ENCODE peak calls at places on chromosomes 1 and 21, in nine cellular contexts. One of them, this sample, is unnamed.

GRCh38 chr1:109882288-109883245 is 28.1 kb upstream of the CSF1 start:
- DNase-seq in activated B cell treated with CpG ODN at 0.5 μM for 24 hours: no peak
- DNase-seq in fibroblast of villous mesenchyme: no peak
- DNase-seq in HEK293T: no peak
- DNase-seq in non-pigmented ciliary epithelial cell: no peak
- DNase-seq in HCT116: no peak
- DNase-seq in HTR-8/SVneo: no peak
- DNase-seq in HuH-7: no peak
- DNase-seq in NCI-H460: no peak
- DNase-seq in this sample: no peak

GRCh38 chr1:240487493-240487892 is 124.5 kb downstream of the GREM2 start:
- DNase-seq in NCI-H460: no peak
- DNase-seq in HuH-7: no peak
- DNase-seq in fibroblast of villous mesenchyme: no peak
- DNase-seq in HCT116: no peak
- DNase-seq in activated B cell treated with CpG ODN at 0.5 μM for 24 hours: no peak
- DNase-seq in HEK293T: no peak
- DNase-seq in HTR-8/SVneo: no peak
- DNase-seq in non-pigmented ciliary epithelial cell: no peak
- DNase-seq in this sample: no peak

GRCh38 chr1:17857109-17857499 is 102.0 kb downstream of the ACTL8 start:
- DNase-seq in activated B cell treated with CpG ODN at 0.5 μM for 24 hours: no peak
- DNase-seq in fibroblast of villous mesenchyme: no peak
- DNase-seq in non-pigmented ciliary epithelial cell: no peak
- DNase-seq in HuH-7: no peak
- DNase-seq in NCI-H460: no peak
- DNase-seq in HCT116: no peak
- DNase-seq in HEK293T: no peak
- DNase-seq in HTR-8/SVneo: no peak
- DNase-seq in this sample: no peak

GRCh38 chr1:179229214-179230140 is at the start of gene ABL2:
- DNase-seq in HuH-7: peak
- DNase-seq in fibroblast of villous mesenchyme: peak
- DNase-seq in HTR-8/SVneo: peak
- DNase-seq in NCI-H460: no peak
- DNase-seq in HEK293T: peak
- DNase-seq in HCT116: peak
- DNase-seq in non-pigmented ciliary epithelial cell: no peak
- DNase-seq in activated B cell treated with CpG ODN at 0.5 μM for 24 hours: peak
- DNase-seq in this sample: no peak

GRCh38 chr21:42305707-42306147 is 9.5 kb downstream of the TFF3 start:
- DNase-seq in HTR-8/SVneo: no peak
- DNase-seq in non-pigmented ciliary epithelial cell: no peak
- DNase-seq in NCI-H460: no peak
- DNase-seq in HCT116: no peak
- DNase-seq in activated B cell treated with CpG ODN at 0.5 μM for 24 hours: peak
- DNase-seq in HEK293T: no peak
- DNase-seq in HuH-7: no peak
- DNase-seq in fibroblast of villous mesenchyme: no peak
- DNase-seq in this sample: no peak

GRCh38 chr21:43981151-43981870 is 30.8 kb upstream of the TRAPPC10 start:
- DNase-seq in NCI-H460: no peak
- DNase-seq in HuH-7: no peak
- DNase-seq in activated B cell treated with CpG ODN at 0.5 μM for 24 hours: no peak
- DNase-seq in HTR-8/SVneo: no peak
- DNase-seq in HEK293T: no peak
- DNase-seq in fibroblast of villous mesenchyme: no peak
- DNase-seq in non-pigmented ciliary epithelial cell: no peak
- DNase-seq in HCT116: no peak
- DNase-seq in this sample: no peak

GRCh38 chr1:218344814-218345672 is at the start of gene TGFB2:
- DNase-seq in HEK293T: peak
- DNase-seq in HTR-8/SVneo: peak
- DNase-seq in non-pigmented ciliary epithelial cell: peak
- DNase-seq in HuH-7: peak
- DNase-seq in fibroblast of villous mesenchyme: peak
- DNase-seq in activated B cell treated with CpG ODN at 0.5 μM for 24 hours: no peak
- DNase-seq in NCI-H460: peak
- DNase-seq in HCT116: no peak
- DNase-seq in this sample: peak

GRCh38 chr1:203644191-203644590 is 17.6 kb downstream of the ATP2B4 start:
- DNase-seq in HTR-8/SVneo: no peak
- DNase-seq in HCT116: no peak
- DNase-seq in NCI-H460: no peak
- DNase-seq in HuH-7: no peak
- DNase-seq in activated B cell treated with CpG ODN at 0.5 μM for 24 hours: no peak
- DNase-seq in HEK293T: no peak
- DNase-seq in fibroblast of villous mesenchyme: no peak
- DNase-seq in non-pigmented ciliary epithelial cell: no peak
- DNase-seq in this sample: no peak

GRCh38 chr21:45443595-45444181 is 38.7 kb downstream of the COL18A1 start:
- DNase-seq in fibroblast of villous mesenchyme: no peak
- DNase-seq in HTR-8/SVneo: no peak
- DNase-seq in HEK293T: no peak
- DNase-seq in non-pigmented ciliary epithelial cell: no peak
- DNase-seq in HuH-7: peak
- DNase-seq in HCT116: no peak
- DNase-seq in activated B cell treated with CpG ODN at 0.5 μM for 24 hours: no peak
- DNase-seq in NCI-H460: no peak
- DNase-seq in this sample: no peak

GRCh38 chr1:54571326-54571725 is 23.3 kb downstream of the ACOT11 start:
- DNase-seq in HuH-7: no peak
- DNase-seq in non-pigmented ciliary epithelial cell: no peak
- DNase-seq in fibroblast of villous mesenchyme: no peak
- DNase-seq in HCT116: no peak
- DNase-seq in HEK293T: no peak
- DNase-seq in activated B cell treated with CpG ODN at 0.5 μM for 24 hours: no peak
- DNase-seq in NCI-H460: no peak
- DNase-seq in HTR-8/SVneo: no peak
- DNase-seq in this sample: peak

GRCh38 chr1:160113407-160113806 is 2.2 kb upstream of the ATP1A2 start:
- DNase-seq in NCI-H460: no peak
- DNase-seq in non-pigmented ciliary epithelial cell: no peak
- DNase-seq in HTR-8/SVneo: no peak
- DNase-seq in HuH-7: no peak
- DNase-seq in activated B cell treated with CpG ODN at 0.5 μM for 24 hours: no peak
- DNase-seq in HCT116: no peak
- DNase-seq in HEK293T: no peak
- DNase-seq in fibroblast of villous mesenchyme: no peak
- DNase-seq in this sample: no peak

GRCh38 chr1:29835486-29836273 is 599.4 kb downstream of the PTPRU start:
- DNase-seq in activated B cell treated with CpG ODN at 0.5 μM for 24 hours: no peak
- DNase-seq in fibroblast of villous mesenchyme: no peak
- DNase-seq in HCT116: no peak
- DNase-seq in NCI-H460: no peak
- DNase-seq in HEK293T: no peak
- DNase-seq in HTR-8/SVneo: no peak
- DNase-seq in HuH-7: no peak
- DNase-seq in non-pigmented ciliary epithelial cell: no peak
- DNase-seq in this sample: no peak

GRCh38 chr1:59414406-59415133 is 117.7 kb downstream of the FGGY start:
- DNase-seq in activated B cell treated with CpG ODN at 0.5 μM for 24 hours: no peak
- DNase-seq in fibroblast of villous mesenchyme: peak
- DNase-seq in HuH-7: no peak
- DNase-seq in non-pigmented ciliary epithelial cell: peak
- DNase-seq in HEK293T: no peak
- DNase-seq in HTR-8/SVneo: peak
- DNase-seq in HCT116: no peak
- DNase-seq in NCI-H460: no peak
- DNase-seq in this sample: no peak

GRCh38 chr1:156104065-156104810 is 10.3 kb upstream of the LMNA start:
- DNase-seq in activated B cell treated with CpG ODN at 0.5 μM for 24 hours: peak
- DNase-seq in HTR-8/SVneo: no peak
- DNase-seq in fibroblast of villous mesenchyme: peak
- DNase-seq in HEK293T: no peak
- DNase-seq in NCI-H460: no peak
- DNase-seq in HCT116: no peak
- DNase-seq in non-pigmented ciliary epithelial cell: no peak
- DNase-seq in HuH-7: no peak
- DNase-seq in this sample: peak

GRCh38 chr1:36322786-36323635 is 434 bp downstream of the EVA1B start:
- DNase-seq in activated B cell treated with CpG ODN at 0.5 μM for 24 hours: peak
- DNase-seq in HTR-8/SVneo: peak
- DNase-seq in HEK293T: no peak
- DNase-seq in HCT116: no peak
- DNase-seq in fibroblast of villous mesenchyme: peak
- DNase-seq in NCI-H460: no peak
- DNase-seq in non-pigmented ciliary epithelial cell: no peak
- DNase-seq in HuH-7: peak
- DNase-seq in this sample: no peak

This sample was measured in dermis microvascular lymphatic vessel endothelial cell.